ENCODE peak calls at places on chromosome 6, in four cellular contexts. X is CD8-positive, alpha-beta T cell; Q is hepatocyte; K is body of pancreas. O is an unnamed sample.

GRCh38 chr6:106527979-106528378 is 101.3 kb downstream of the RTN4IP1 start:
- DNase-seq in X (no peak), Q (no peak), K (no peak), O (no peak)

GRCh38 chr6:118808794-118809668 is 84.9 kb upstream of the ASF1A start:
- DNase-seq in X (no peak), Q (no peak), K (peak), O (no peak)

GRCh38 chr6:41732601-41733348 is 2.6 kb downstream of the TFEB start:
- DNase-seq in X (peak), Q (peak), K (peak), O (no peak)

GRCh38 chr6:137848672-137849071 is 18.4 kb upstream of the TNFAIP3 start:
- DNase-seq in X (no peak), Q (no peak), K (no peak), O (no peak)

GRCh38 chr6:125511809-125512341 is 210.1 kb upstream of the HDDC2 start:
- DNase-seq in X (no peak), Q (no peak), K (peak), O (no peak)

GRCh38 chr6:25418463-25419052 is 139.4 kb downstream of the CARMIL1 start:
- DNase-seq in X (no peak), Q (no peak), K (no peak), O (no peak)

GRCh38 chr6:135018961-135019360 is 35.7 kb downstream of the HBS1L start:
- DNase-seq in X (no peak), Q (no peak), K (no peak), O (no peak)

GRCh38 chr6:118501099-118501498 is 47.0 kb upstream of the PLN start:
- DNase-seq in X (no peak), Q (no peak), K (no peak), O (no peak)

GRCh38 chr6:2817778-2818443 is 23.8 kb downstream of the SERPINB1 start:
- DNase-seq in X (no peak), Q (no peak), K (no peak), O (peak)

GRCh38 chr6:78810146-78810545 is 57.2 kb upstream of the IRAK1BP1 start:
- DNase-seq in X (no peak), Q (peak), K (no peak), O (peak)

GRCh38 chr6:142088858-142089216 is 43.9 kb upstream of the GJE1 start:
- DNase-seq in X (no peak), Q (peak), K (no peak), O (no peak)

GRCh38 chr6:85641916-85642773 is 541 bp downstream of the SYNCRIP start:
- DNase-seq in X (peak), Q (peak), K (peak), O (peak)

GRCh38 chr6:42347456-42347855 is 104.3 kb downstream of the TRERF1 start:
- DNase-seq in X (no peak), Q (no peak), K (no peak), O (no peak)

GRCh38 chr6:118644007-118644406 is 7.4 kb downstream of the CEP85L start:
- DNase-seq in X (no peak), Q (no peak), K (no peak), O (no peak)

GRCh38 chr6:154127638-154128037 is 88.6 kb downstream of the OPRM1 start:
- DNase-seq in X (no peak), Q (no peak), K (no peak), O (no peak)

GRCh38 chr6:130359736-130360135 is 6.1 kb upstream of the TMEM200A start:
- DNase-seq in X (no peak), Q (peak), K (no peak), O (no peak)

GRCh38 chr6:13011612-13012146 is 295.1 kb downstream of the PHACTR1 start:
- DNase-seq in X (no peak), Q (no peak), K (no peak), O (no peak)

GRCh38 chr6:111832833-111833418 is 40.3 kb downstream of the FYN start:
- DNase-seq in X (no peak), Q (no peak), K (no peak), O (no peak)

GRCh38 chr6:152270301-152270925 is 366.7 kb downstream of the SYNE1 start:
- DNase-seq in X (no peak), Q (no peak), K (no peak), O (no peak)

GRCh38 chr6:12849420-12850200 is 133.0 kb downstream of the PHACTR1 start:
- DNase-seq in X (no peak), Q (no peak), K (no peak), O (no peak)

GRCh38 chr6:75460636-75461035 is 33.0 kb downstream of the FILIP1 start:
- DNase-seq in X (no peak), Q (no peak), K (no peak), O (no peak)

GRCh38 chr6:75467284-75467683 is 26.3 kb downstream of the FILIP1 start:
- DNase-seq in X (no peak), Q (no peak), K (no peak), O (no peak)

GRCh38 chr6:75467906-75468460 is 25.6 kb downstream of the FILIP1 start:
- DNase-seq in X (no peak), Q (no peak), K (no peak), O (no peak)

GRCh38 chr6:75458895-75459294 is 34.7 kb downstream of the FILIP1 start:
- DNase-seq in X (no peak), Q (peak), K (peak), O (no peak)

DNA sequence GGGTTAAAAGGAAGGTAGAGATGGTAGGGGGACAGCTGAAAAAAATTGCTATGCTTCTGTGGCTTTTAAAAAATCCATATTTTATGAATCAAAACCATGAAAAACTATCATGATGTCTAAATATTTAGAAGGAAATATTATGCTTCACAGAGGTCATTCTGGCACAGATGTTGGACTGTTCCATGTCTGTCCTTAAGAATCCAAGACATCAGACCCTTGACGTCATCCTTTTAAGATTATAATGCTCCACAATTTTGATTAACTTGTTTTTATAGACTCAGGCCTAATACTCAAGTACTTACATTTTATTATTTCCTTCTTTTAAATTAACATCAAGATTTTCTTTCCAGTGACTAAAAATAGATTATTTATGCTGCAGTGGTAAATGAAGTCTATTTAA is 29.7 kb downstream of the FILIP1 start:
- DNase-seq in X (no peak), Q (no peak), K (no peak), O (no peak)
- H3K27ac ChIP-seq in X (no peak), Q (peak), K (no peak), O (no peak)

GRCh38 chr6:113458368-113459010 is 398.7 kb upstream of the MARCKS start:
- DNase-seq in X (no peak), Q (no peak), K (no peak), O (no peak)

GRCh38 chr6:113457751-113458150 is 399.4 kb upstream of the MARCKS start:
- DNase-seq in X (no peak), Q (no peak), K (no peak), O (no peak)

GRCh38 chr6:113461153-113461897 is 395.8 kb upstream of the MARCKS start:
- DNase-seq in X (no peak), Q (no peak), K (no peak), O (no peak)

GRCh38 chr6:113457156-113457555 is 400.0 kb upstream of the MARCKS start:
- DNase-seq in X (no peak), Q (peak), K (peak), O (no peak)
- H3K27ac ChIP-seq in X (no peak), Q (peak), K (no peak), O (no peak)

GRCh38 chr6:105300090-105300489 is 102.8 kb downstream of the PREP start:
- DNase-seq in X (no peak), Q (no peak), K (no peak), O (no peak)
- H3K27ac ChIP-seq in X (no peak), Q (no peak), K (no peak), O (no peak)

GRCh38 chr6:170362121-170362520 is 55.6 kb downstream of the FAM120B start:
- DNase-seq in X (no peak), Q (no peak), K (no peak), O (no peak)

GRCh38 chr6:170360476-170360875 is 53.9 kb downstream of the FAM120B start:
- DNase-seq in X (no peak), Q (no peak), K (no peak), O (no peak)

GRCh38 chr6:170365581-170365980 is 59.0 kb downstream of the FAM120B start:
- DNase-seq in X (no peak), Q (no peak), K (no peak), O (no peak)

GRCh38 chr6:170361335-170361734 is 54.8 kb downstream of the FAM120B start:
- DNase-seq in X (no peak), Q (no peak), K (no peak), O (no peak)

GRCh38 chr6:170363255-170363654 is 56.7 kb downstream of the FAM120B start:
- DNase-seq in X (no peak), Q (no peak), K (no peak), O (no peak)
- H3K27ac ChIP-seq in X (no peak), Q (no peak), K (no peak), O (no peak)

DNA sequence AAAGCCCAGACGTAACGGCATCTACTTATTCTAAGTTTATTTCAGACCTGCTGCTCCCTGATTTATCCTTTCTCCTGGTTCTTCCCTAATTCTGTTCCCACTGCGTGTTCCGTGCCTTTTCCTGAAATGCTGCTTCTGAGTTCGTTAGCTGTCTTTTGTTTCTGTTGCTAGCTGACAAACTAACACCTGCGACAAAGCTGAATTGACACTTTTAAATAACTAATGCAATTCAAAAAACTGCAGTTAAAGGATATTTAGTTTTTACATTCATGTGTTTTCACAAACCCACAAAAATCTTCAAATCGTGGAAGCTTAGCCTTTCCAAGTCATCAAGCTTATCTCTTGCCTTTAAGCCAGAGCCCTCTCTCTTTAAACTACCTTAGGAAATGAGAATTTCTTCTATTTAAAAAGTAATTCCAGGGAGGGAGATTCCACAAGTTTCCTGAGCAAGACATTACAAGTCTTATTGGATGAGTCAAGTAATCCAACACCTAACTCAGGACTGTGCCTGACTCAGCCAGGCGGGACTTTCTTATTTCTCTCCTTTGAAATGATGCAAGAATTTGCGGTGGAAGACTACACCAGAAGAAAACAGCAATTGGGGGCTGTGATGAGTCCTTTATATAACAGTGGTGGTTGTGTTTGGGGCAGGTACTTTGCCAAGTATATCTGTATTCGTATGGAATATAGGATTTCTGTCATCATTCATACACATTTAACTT is 6.3 kb downstream of the ADTRP start:
- DNase-seq in X (no peak), Q (peak), K (no peak), O (no peak)
- H3K27ac ChIP-seq in X (no peak), Q (peak), K (no peak), O (no peak)

GRCh38 chr6:151143806-151144205 is 96.0 kb upstream of the AKAP12 start:
- DNase-seq in X (no peak), Q (no peak), K (no peak), O (no peak)

GRCh38 chr6:151149788-151150187 is 90.0 kb upstream of the AKAP12 start:
- DNase-seq in X (no peak), Q (no peak), K (no peak), O (no peak)

GRCh38 chr6:151148111-151148510 is 91.7 kb upstream of the AKAP12 start:
- DNase-seq in X (no peak), Q (no peak), K (no peak), O (no peak)

GRCh38 chr6:151143337-151143736 is 96.4 kb upstream of the AKAP12 start:
- DNase-seq in X (no peak), Q (no peak), K (no peak), O (no peak)

GRCh38 chr6:151147118-151147832 is 92.5 kb upstream of the AKAP12 start:
- DNase-seq in X (no peak), Q (no peak), K (no peak), O (no peak)
- H3K27ac ChIP-seq in X (no peak), Q (no peak), K (no peak), O (no peak)

GRCh38 chr6:6749791-6750434 is 161.4 kb downstream of the LY86 start:
- DNase-seq in X (no peak), Q (peak), K (peak), O (peak)
- H3K27ac ChIP-seq in X (no peak), Q (peak), K (peak), O (peak)

DNA sequence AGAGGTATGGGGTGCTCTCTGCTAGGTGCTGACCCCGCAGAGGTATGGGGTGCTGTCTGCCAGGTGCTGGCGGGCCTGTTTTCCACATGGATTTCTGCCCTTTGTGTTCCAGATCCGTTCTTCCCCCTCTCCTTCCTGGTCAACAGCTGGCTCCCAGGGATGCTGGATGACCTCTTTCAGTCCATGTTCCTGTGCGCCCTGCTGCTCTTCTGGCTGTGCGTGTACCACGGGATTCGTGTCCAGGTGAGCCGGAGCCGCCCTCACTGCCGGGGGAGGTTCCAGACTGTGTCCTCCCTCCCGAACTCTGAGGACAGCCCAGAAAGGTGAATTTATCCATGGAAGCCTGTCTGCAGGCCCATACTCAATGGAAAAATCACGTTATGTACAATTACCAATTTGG is 36.3 kb downstream of the DYNLT1 start:
- DNase-seq in X (no peak), Q (no peak), K (no peak), O (no peak)
- H3K27ac ChIP-seq in X (no peak), Q (no peak), K (no peak), O (no peak)